ENCODE peak calls at places on chromosomes 16 and 17, in eight cellular contexts. D is GM23248; H is cardiac muscle cell; O is uterus; J is PC-3; K is H9; Q is CD4-positive, alpha-beta memory T cell; E is upper lobe of right lung. T is an unnamed sample.
A peak's percentile ranks its signal among the peaks of the same experiment; 100 is the strongest.

GRCh38 chr17:7220593-7221280 is 999 bp downstream of the ACADVL start:
- DNase-seq in Q (peak; percentile 69), D (peak; percentile 80), O (no peak), J (peak; percentile 43), E (peak; percentile 84), H (peak; percentile 71), K (peak; percentile 85), T (peak; percentile 60)

GRCh38 chr17:38706625-38707298 is 1.7 kb downstream of the MLLT6 start:
- DNase-seq in H (no peak), D (peak; percentile 51), K (no peak), J (no peak), E (no peak), Q (peak; percentile 68), O (no peak), T (no peak)

GRCh38 chr16:4313563-4314531 is 2.0 kb upstream of the GLIS2 start:
- DNase-seq in J (no peak), O (no peak), E (peak; percentile 85), D (peak; percentile 52), Q (peak; percentile 28), K (peak; percentile 84), H (peak; percentile 66), T (no peak)

GRCh38 chr17:77999413-78000173 is 41.1 kb downstream of the TNRC6C start:
- DNase-seq in K (no peak), H (peak; percentile 60), E (no peak), J (no peak), D (peak; percentile 42), Q (no peak), O (no peak), T (no peak)

GRCh38 chr17:11893862-11894261 is 103.4 kb downstream of the ZNF18 start:
- DNase-seq in Q (no peak), H (no peak), O (no peak), K (no peak), E (no peak), J (no peak), D (no peak), T (no peak)

GRCh38 chr16:75628351-75628750 is 5.3 kb upstream of the ADAT1 start:
- DNase-seq in J (no peak), D (no peak), H (no peak), E (no peak), K (no peak), Q (no peak), O (no peak), T (no peak)

GRCh38 chr16:69179255-69180010 is 7.5 kb upstream of the SNTB2 start:
- DNase-seq in E (no peak), K (no peak), Q (no peak), O (peak; percentile 87), D (peak; percentile 89), H (peak; percentile 94), J (peak; percentile 88), T (peak; percentile 80)

GRCh38 chr17:63928966-63929695 is 3.0 kb downstream of the CD79B start:
- DNase-seq in Q (no peak), K (no peak), D (no peak), H (no peak), O (no peak), E (no peak), J (no peak), T (peak; percentile 42)

GRCh38 chr17:81904600-81905423 is 2.8 kb downstream of the NPB start:
- DNase-seq in Q (no peak), H (no peak), K (no peak), J (no peak), E (no peak), D (no peak), O (no peak), T (peak; percentile 53)

GRCh38 chr17:80892900-80893603 is 98.6 kb upstream of the CHMP6 start:
- DNase-seq in J (peak; percentile 96), K (no peak), H (peak; percentile 51), O (no peak), Q (peak; percentile 83), D (peak; percentile 75), E (no peak), T (peak; percentile 40)

GRCh38 chr16:25553711-25554436 is 137.9 kb upstream of the HS3ST4 start:
- DNase-seq in K (peak; percentile 31), E (no peak), Q (no peak), J (no peak), O (no peak), H (no peak), D (peak; percentile 1), T (no peak)

GRCh38 chr17:65888649-65889048 is 303.3 kb downstream of the CEP112 start:
- DNase-seq in H (peak; percentile 87), J (no peak), E (no peak), D (peak; percentile 52), O (no peak), Q (no peak), K (no peak), T (no peak)

GRCh38 chr17:8003594-8004181 is 1.3 kb downstream of the GUCY2D start:
- DNase-seq in D (no peak), J (no peak), Q (no peak), O (no peak), H (no peak), E (no peak), K (peak; percentile 74), T (no peak)

GRCh38 chr16:46991729-46992704 is 18.5 kb upstream of the DNAJA2 start:
- DNase-seq in H (no peak), Q (no peak), O (no peak), D (no peak), E (no peak), J (no peak), K (peak; percentile 37), T (no peak)

GRCh38 chr17:4968916-4969550 is 1.4 kb upstream of the SPAG7 start:
- DNase-seq in Q (peak; percentile 67), H (peak; percentile 96), D (peak; percentile 93), E (no peak), J (peak; percentile 31), O (peak; percentile 51), K (no peak), T (no peak)

GRCh38 chr17:34306466-34306865 is 12.8 kb upstream of the CCL8 start:
- DNase-seq in Q (no peak), E (no peak), O (no peak), D (peak; percentile 82), J (peak; percentile 10), K (peak; percentile 54), H (peak; percentile 88), T (no peak)

GRCh38 chr17:71378741-71379140 is 742.1 kb upstream of the SOX9 start:
- DNase-seq in Q (no peak), O (no peak), K (no peak), D (no peak), E (no peak), H (no peak), J (no peak), T (no peak)

GRCh38 chr17:72592242-72592966 is 471.6 kb downstream of the SOX9 start:
- DNase-seq in O (no peak), D (peak; percentile 90), Q (peak; percentile 58), H (peak; percentile 89), J (peak; percentile 95), K (peak; percentile 94), E (peak; percentile 88), T (peak; percentile 68)

GRCh38 chr16:89985219-89985618 is 34.0 kb downstream of the DBNDD1 start:
- DNase-seq in K (no peak), J (no peak), O (no peak), Q (no peak), H (no peak), E (no peak), D (no peak), T (no peak)

GRCh38 chr16:89982318-89982717 is 33.8 kb downstream of the DEF8 start:
- DNase-seq in J (no peak), D (no peak), K (no peak), Q (no peak), O (no peak), H (no peak), E (no peak), T (no peak)

GRCh38 chr16:89984215-89984614 is 35.0 kb downstream of the DBNDD1 start:
- DNase-seq in E (no peak), H (no peak), Q (no peak), O (no peak), D (no peak), J (no peak), K (no peak), T (no peak)

GRCh38 chr16:89983550-89983949 is 35.0 kb downstream of the DEF8 start:
- DNase-seq in J (no peak), E (no peak), O (no peak), D (no peak), Q (no peak), H (no peak), K (no peak), T (no peak)

GRCh38 chr16:89981414-89981813 is 32.9 kb downstream of the DEF8 start:
- DNase-seq in K (no peak), O (no peak), E (no peak), H (no peak), D (no peak), Q (no peak), J (no peak), T (no peak)
- H3K27ac ChIP-seq in K (no peak overlapping the region), O (no peak overlapping the region), E (no peak overlapping the region), H (no peak overlapping the region), D (no peak overlapping the region), Q (no peak overlapping the region), J (no peak overlapping the region), T (no peak overlapping the region)

GRCh38 chr17:57507828-57508227 is 237.3 kb downstream of the CCDC182 start:
- DNase-seq in Q (no peak), O (no peak), D (no peak), K (no peak), E (no peak), H (no peak), J (no peak), T (no peak)
- H3K27ac ChIP-seq in Q (no peak overlapping the region), O (peak overlapping the region; percentile 31), D (no peak overlapping the region), K (no peak overlapping the region), E (no peak overlapping the region), H (no peak overlapping the region), J (no peak overlapping the region), T (no peak overlapping the region)

DNA sequence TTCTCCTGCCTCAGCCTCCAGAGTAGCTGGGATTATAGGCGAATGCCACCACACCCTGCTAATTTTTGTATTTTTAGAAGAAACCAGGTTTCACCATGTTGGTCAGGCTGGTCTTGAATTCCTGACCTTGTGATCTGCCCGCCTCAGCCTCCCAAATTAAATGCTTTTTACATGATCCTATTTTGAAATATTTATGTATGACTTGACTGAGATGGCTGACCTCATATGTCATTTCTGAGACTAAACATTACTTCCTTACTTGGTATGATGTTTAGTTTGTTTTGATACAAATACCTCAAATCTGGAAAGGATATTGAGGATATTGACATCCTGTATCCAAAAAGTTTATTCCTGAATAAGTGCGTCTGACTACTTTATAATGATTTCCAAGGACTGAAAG is 11.9 kb downstream of the CALCOCO2 start:
- DNase-seq in O (no peak), E (no peak), Q (no peak), D (no peak), H (no peak), K (no peak), J (no peak), T (no peak)
- H3K27ac ChIP-seq in O (peak overlapping the region; percentile 88), E (peak overlapping the region; percentile 88), Q (no peak overlapping the region), D (no peak overlapping the region), H (no peak overlapping the region), K (no peak overlapping the region), J (no peak overlapping the region), T (peak overlapping the region; percentile 95)

GRCh38 chr16:79287424-79287917 is 313.1 kb downstream of the MAF start:
- DNase-seq in Q (no peak), D (no peak), E (no peak), O (no peak), K (no peak), H (no peak), J (no peak), T (no peak)
- H3K27ac ChIP-seq in Q (peak overlapping the region; percentile 23), D (no peak overlapping the region), E (no peak overlapping the region), O (no peak overlapping the region), K (no peak overlapping the region), H (no peak overlapping the region), J (no peak overlapping the region), T (no peak overlapping the region)

T was measured in heart left ventricle.